ENCODE peak calls at places on chromosomes 1 and 21, in nine cellular contexts. One of them, this sample, is unnamed.

GRCh38 chr1:94532077-94532476 is 9.5 kb downstream of the F3 start:
- DNase-seq in putamen: no peak
- DNase-seq in NCI-H524: no peak
- DNase-seq in anterior cingulate cortex: no peak
- DNase-seq in MCF 10A: peak; percentile 52
- DNase-seq in brain microvascular endothelial cell: no peak
- DNase-seq in nephron progenitor cell: no peak
- DNase-seq in stimulated activated effector memory CD8-positive, alpha-beta T cell treated with anti-CD3 and anti-CD28 coated beads, Interleukin-12 subunit alpha, Interleukin-12 subunit beta, amount 100 ng/mL, for 72 hours: no peak
- DNase-seq in ELR: peak; percentile 60
- DNase-seq in this sample: no peak

GRCh38 chr21:42395302-42395701 is 550 bp downstream of the TMPRSS3 start:
- DNase-seq in stimulated activated effector memory CD8-positive, alpha-beta T cell treated with anti-CD3 and anti-CD28 coated beads, Interleukin-12 subunit alpha, Interleukin-12 subunit beta, amount 100 ng/mL, for 72 hours: no peak
- DNase-seq in anterior cingulate cortex: no peak
- DNase-seq in putamen: no peak
- DNase-seq in nephron progenitor cell: no peak
- DNase-seq in NCI-H524: no peak
- DNase-seq in MCF 10A: no peak
- DNase-seq in brain microvascular endothelial cell: no peak
- DNase-seq in ELR: no peak
- DNase-seq in this sample: no peak

GRCh38 chr1:9101510-9102146 is 27.3 kb downstream of the GPR157 start:
- DNase-seq in MCF 10A: peak; percentile 65
- DNase-seq in NCI-H524: peak; percentile 41
- DNase-seq in brain microvascular endothelial cell: peak; percentile 63
- DNase-seq in anterior cingulate cortex: no peak
- DNase-seq in putamen: no peak
- DNase-seq in nephron progenitor cell: peak; percentile 61
- DNase-seq in ELR: peak; percentile 72
- DNase-seq in stimulated activated effector memory CD8-positive, alpha-beta T cell treated with anti-CD3 and anti-CD28 coated beads, Interleukin-12 subunit alpha, Interleukin-12 subunit beta, amount 100 ng/mL, for 72 hours: no peak
- DNase-seq in this sample: no peak

GRCh38 chr21:17925000-17925610 is 105.9 kb upstream of the C21orf91 start:
- DNase-seq in brain microvascular endothelial cell: peak; percentile 47
- DNase-seq in MCF 10A: peak; percentile 84
- DNase-seq in NCI-H524: peak; percentile 66
- DNase-seq in ELR: peak; percentile 66
- DNase-seq in nephron progenitor cell: peak; percentile 56
- DNase-seq in anterior cingulate cortex: no peak
- DNase-seq in putamen: peak; percentile 34
- DNase-seq in stimulated activated effector memory CD8-positive, alpha-beta T cell treated with anti-CD3 and anti-CD28 coated beads, Interleukin-12 subunit alpha, Interleukin-12 subunit beta, amount 100 ng/mL, for 72 hours: peak; percentile 28
- DNase-seq in this sample: no peak

GRCh38 chr1:40673452-40673851 is 8.0 kb upstream of the RIMS3 start:
- DNase-seq in nephron progenitor cell: no peak
- DNase-seq in MCF 10A: no peak
- DNase-seq in putamen: no peak
- DNase-seq in anterior cingulate cortex: no peak
- DNase-seq in NCI-H524: no peak
- DNase-seq in ELR: peak; percentile 34
- DNase-seq in stimulated activated effector memory CD8-positive, alpha-beta T cell treated with anti-CD3 and anti-CD28 coated beads, Interleukin-12 subunit alpha, Interleukin-12 subunit beta, amount 100 ng/mL, for 72 hours: no peak
- DNase-seq in brain microvascular endothelial cell: no peak
- DNase-seq in this sample: no peak

GRCh38 chr1:27591622-27592021 is 12.3 kb downstream of the AHDC1 start:
- DNase-seq in MCF 10A: peak; percentile 30
- DNase-seq in NCI-H524: no peak
- DNase-seq in ELR: peak; percentile 36
- DNase-seq in brain microvascular endothelial cell: no peak
- DNase-seq in anterior cingulate cortex: no peak
- DNase-seq in stimulated activated effector memory CD8-positive, alpha-beta T cell treated with anti-CD3 and anti-CD28 coated beads, Interleukin-12 subunit alpha, Interleukin-12 subunit beta, amount 100 ng/mL, for 72 hours: no peak
- DNase-seq in nephron progenitor cell: no peak
- DNase-seq in putamen: no peak
- DNase-seq in this sample: no peak

GRCh38 chr1:236066828-236067386 is 2.0 kb upstream of the NID1 start:
- DNase-seq in nephron progenitor cell: no peak
- DNase-seq in putamen: no peak
- DNase-seq in anterior cingulate cortex: no peak
- DNase-seq in brain microvascular endothelial cell: no peak
- DNase-seq in ELR: no peak
- DNase-seq in NCI-H524: no peak
- DNase-seq in stimulated activated effector memory CD8-positive, alpha-beta T cell treated with anti-CD3 and anti-CD28 coated beads, Interleukin-12 subunit alpha, Interleukin-12 subunit beta, amount 100 ng/mL, for 72 hours: no peak
- DNase-seq in MCF 10A: no peak
- DNase-seq in this sample: peak; percentile 85

GRCh38 chr1:234926574-234927311 is 201.9 kb downstream of the TOMM20 start:
- DNase-seq in putamen: no peak
- DNase-seq in nephron progenitor cell: no peak
- DNase-seq in stimulated activated effector memory CD8-positive, alpha-beta T cell treated with anti-CD3 and anti-CD28 coated beads, Interleukin-12 subunit alpha, Interleukin-12 subunit beta, amount 100 ng/mL, for 72 hours: peak; percentile 36
- DNase-seq in brain microvascular endothelial cell: no peak
- DNase-seq in ELR: no peak
- DNase-seq in NCI-H524: no peak
- DNase-seq in anterior cingulate cortex: no peak
- DNase-seq in MCF 10A: no peak
- DNase-seq in this sample: no peak

GRCh38 chr1:19450811-19451564 is 34.4 kb downstream of the CAPZB start:
- DNase-seq in MCF 10A: peak; percentile 89
- DNase-seq in anterior cingulate cortex: no peak
- DNase-seq in stimulated activated effector memory CD8-positive, alpha-beta T cell treated with anti-CD3 and anti-CD28 coated beads, Interleukin-12 subunit alpha, Interleukin-12 subunit beta, amount 100 ng/mL, for 72 hours: no peak
- DNase-seq in NCI-H524: no peak
- DNase-seq in nephron progenitor cell: no peak
- DNase-seq in ELR: peak; percentile 94
- DNase-seq in putamen: no peak
- DNase-seq in brain microvascular endothelial cell: peak; percentile 92
- DNase-seq in this sample: no peak

GRCh38 chr1:104294259-104294658 is 544.6 kb downstream of the AMY1C start:
- DNase-seq in stimulated activated effector memory CD8-positive, alpha-beta T cell treated with anti-CD3 and anti-CD28 coated beads, Interleukin-12 subunit alpha, Interleukin-12 subunit beta, amount 100 ng/mL, for 72 hours: no peak
- DNase-seq in MCF 10A: no peak
- DNase-seq in putamen: no peak
- DNase-seq in NCI-H524: peak; percentile 38
- DNase-seq in ELR: no peak
- DNase-seq in brain microvascular endothelial cell: no peak
- DNase-seq in anterior cingulate cortex: no peak
- DNase-seq in nephron progenitor cell: no peak
- DNase-seq in this sample: no peak

GRCh38 chr1:19220991-19221390 is 10.9 kb upstream of the UBR4 start:
- DNase-seq in MCF 10A: no peak
- DNase-seq in anterior cingulate cortex: no peak
- DNase-seq in brain microvascular endothelial cell: no peak
- DNase-seq in stimulated activated effector memory CD8-positive, alpha-beta T cell treated with anti-CD3 and anti-CD28 coated beads, Interleukin-12 subunit alpha, Interleukin-12 subunit beta, amount 100 ng/mL, for 72 hours: no peak
- DNase-seq in ELR: no peak
- DNase-seq in NCI-H524: no peak
- DNase-seq in putamen: no peak
- DNase-seq in nephron progenitor cell: no peak
- DNase-seq in this sample: no peak

GRCh38 chr1:8026976-8027747 is 1.1 kb upstream of the ERRFI1 start:
- DNase-seq in brain microvascular endothelial cell: peak; percentile 73
- DNase-seq in MCF 10A: no peak
- DNase-seq in putamen: no peak
- DNase-seq in NCI-H524: no peak
- DNase-seq in anterior cingulate cortex: no peak
- DNase-seq in ELR: peak; percentile 52
- DNase-seq in nephron progenitor cell: peak; percentile 19
- DNase-seq in stimulated activated effector memory CD8-positive, alpha-beta T cell treated with anti-CD3 and anti-CD28 coated beads, Interleukin-12 subunit alpha, Interleukin-12 subunit beta, amount 100 ng/mL, for 72 hours: no peak
- DNase-seq in this sample: no peak

GRCh38 chr1:87766737-87767136 is 438.1 kb downstream of the LMO4 start:
- DNase-seq in putamen: no peak
- DNase-seq in anterior cingulate cortex: no peak
- DNase-seq in MCF 10A: peak; percentile 13
- DNase-seq in brain microvascular endothelial cell: no peak
- DNase-seq in NCI-H524: no peak
- DNase-seq in stimulated activated effector memory CD8-positive, alpha-beta T cell treated with anti-CD3 and anti-CD28 coated beads, Interleukin-12 subunit alpha, Interleukin-12 subunit beta, amount 100 ng/mL, for 72 hours: no peak
- DNase-seq in nephron progenitor cell: no peak
- DNase-seq in ELR: peak; percentile 17
- DNase-seq in this sample: no peak

GRCh38 chr1:22711071-22711470 is 432 bp downstream of the EPHB2 start:
- DNase-seq in anterior cingulate cortex: no peak
- DNase-seq in brain microvascular endothelial cell: no peak
- DNase-seq in NCI-H524: no peak
- DNase-seq in MCF 10A: no peak
- DNase-seq in stimulated activated effector memory CD8-positive, alpha-beta T cell treated with anti-CD3 and anti-CD28 coated beads, Interleukin-12 subunit alpha, Interleukin-12 subunit beta, amount 100 ng/mL, for 72 hours: no peak
- DNase-seq in ELR: peak; percentile 40
- DNase-seq in nephron progenitor cell: no peak
- DNase-seq in putamen: no peak
- DNase-seq in this sample: no peak

GRCh38 chr1:191255354-191256057 is 777.8 kb upstream of the BRINP3 start:
- DNase-seq in nephron progenitor cell: no peak
- DNase-seq in stimulated activated effector memory CD8-positive, alpha-beta T cell treated with anti-CD3 and anti-CD28 coated beads, Interleukin-12 subunit alpha, Interleukin-12 subunit beta, amount 100 ng/mL, for 72 hours: no peak
- DNase-seq in brain microvascular endothelial cell: no peak
- DNase-seq in ELR: no peak
- DNase-seq in anterior cingulate cortex: no peak
- DNase-seq in MCF 10A: no peak
- DNase-seq in NCI-H524: no peak
- DNase-seq in putamen: no peak
- DNase-seq in this sample: no peak

GRCh38 chr1:155007253-155007828 is 4.7 kb downstream of the ZBTB7B start:
- DNase-seq in NCI-H524: no peak
- DNase-seq in MCF 10A: no peak
- DNase-seq in ELR: no peak
- DNase-seq in stimulated activated effector memory CD8-positive, alpha-beta T cell treated with anti-CD3 and anti-CD28 coated beads, Interleukin-12 subunit alpha, Interleukin-12 subunit beta, amount 100 ng/mL, for 72 hours: no peak
- DNase-seq in anterior cingulate cortex: peak; percentile 32
- DNase-seq in brain microvascular endothelial cell: no peak
- DNase-seq in putamen: no peak
- DNase-seq in nephron progenitor cell: no peak
- DNase-seq in this sample: peak; percentile 88

GRCh38 chr1:174051956-174052355 is 29.8 kb upstream of the RC3H1 start:
- DNase-seq in brain microvascular endothelial cell: no peak
- DNase-seq in stimulated activated effector memory CD8-positive, alpha-beta T cell treated with anti-CD3 and anti-CD28 coated beads, Interleukin-12 subunit alpha, Interleukin-12 subunit beta, amount 100 ng/mL, for 72 hours: no peak
- DNase-seq in anterior cingulate cortex: peak; percentile 69
- DNase-seq in putamen: peak; percentile 92
- DNase-seq in MCF 10A: no peak
- DNase-seq in nephron progenitor cell: no peak
- DNase-seq in NCI-H524: no peak
- DNase-seq in ELR: no peak
- DNase-seq in this sample: no peak

GRCh38 chr1:114236517-114236916 is 82.8 kb upstream of the SYT6 start:
- DNase-seq in brain microvascular endothelial cell: no peak
- DNase-seq in stimulated activated effector memory CD8-positive, alpha-beta T cell treated with anti-CD3 and anti-CD28 coated beads, Interleukin-12 subunit alpha, Interleukin-12 subunit beta, amount 100 ng/mL, for 72 hours: no peak
- DNase-seq in putamen: no peak
- DNase-seq in NCI-H524: no peak
- DNase-seq in MCF 10A: no peak
- DNase-seq in anterior cingulate cortex: no peak
- DNase-seq in nephron progenitor cell: no peak
- DNase-seq in ELR: no peak
- DNase-seq in this sample: no peak

GRCh38 chr1:159826436-159827101 is at the start of gene SLAMF8:
- DNase-seq in brain microvascular endothelial cell: no peak
- DNase-seq in nephron progenitor cell: no peak
- DNase-seq in anterior cingulate cortex: no peak
- DNase-seq in MCF 10A: no peak
- DNase-seq in ELR: no peak
- DNase-seq in putamen: peak; percentile 13
- DNase-seq in stimulated activated effector memory CD8-positive, alpha-beta T cell treated with anti-CD3 and anti-CD28 coated beads, Interleukin-12 subunit alpha, Interleukin-12 subunit beta, amount 100 ng/mL, for 72 hours: peak; percentile 38
- DNase-seq in NCI-H524: no peak
- DNase-seq in this sample: no peak

GRCh38 chr1:119442756-119443155 is 27.8 kb downstream of the HSD3B2 start:
- DNase-seq in stimulated activated effector memory CD8-positive, alpha-beta T cell treated with anti-CD3 and anti-CD28 coated beads, Interleukin-12 subunit alpha, Interleukin-12 subunit beta, amount 100 ng/mL, for 72 hours: no peak
- DNase-seq in NCI-H524: no peak
- DNase-seq in MCF 10A: no peak
- DNase-seq in putamen: no peak
- DNase-seq in nephron progenitor cell: no peak
- DNase-seq in brain microvascular endothelial cell: no peak
- DNase-seq in anterior cingulate cortex: no peak
- DNase-seq in ELR: no peak
- DNase-seq in this sample: no peak

GRCh38 chr1:192937128-192937527 is 122.0 kb downstream of the UCHL5 start:
- DNase-seq in stimulated activated effector memory CD8-positive, alpha-beta T cell treated with anti-CD3 and anti-CD28 coated beads, Interleukin-12 subunit alpha, Interleukin-12 subunit beta, amount 100 ng/mL, for 72 hours: no peak
- DNase-seq in brain microvascular endothelial cell: no peak
- DNase-seq in ELR: no peak
- DNase-seq in putamen: no peak
- DNase-seq in NCI-H524: no peak
- DNase-seq in anterior cingulate cortex: no peak
- DNase-seq in nephron progenitor cell: no peak
- DNase-seq in MCF 10A: no peak
- DNase-seq in this sample: no peak

GRCh38 chr1:56522680-56523079 is 56.7 kb downstream of the PLPP3 start:
- DNase-seq in brain microvascular endothelial cell: no peak
- DNase-seq in stimulated activated effector memory CD8-positive, alpha-beta T cell treated with anti-CD3 and anti-CD28 coated beads, Interleukin-12 subunit alpha, Interleukin-12 subunit beta, amount 100 ng/mL, for 72 hours: no peak
- DNase-seq in putamen: no peak
- DNase-seq in nephron progenitor cell: no peak
- DNase-seq in ELR: no peak
- DNase-seq in anterior cingulate cortex: no peak
- DNase-seq in NCI-H524: no peak
- DNase-seq in MCF 10A: no peak
- DNase-seq in this sample: peak; percentile 67

GRCh38 chr1:214445201-214445600 is 106.2 kb downstream of the PTPN14 start:
- DNase-seq in stimulated activated effector memory CD8-positive, alpha-beta T cell treated with anti-CD3 and anti-CD28 coated beads, Interleukin-12 subunit alpha, Interleukin-12 subunit beta, amount 100 ng/mL, for 72 hours: no peak
- DNase-seq in brain microvascular endothelial cell: no peak
- DNase-seq in nephron progenitor cell: no peak
- DNase-seq in MCF 10A: no peak
- DNase-seq in ELR: peak; percentile 50
- DNase-seq in anterior cingulate cortex: no peak
- DNase-seq in putamen: no peak
- DNase-seq in NCI-H524: no peak
- DNase-seq in this sample: no peak

GRCh38 chr1:57112148-57112547 is 146.3 kb upstream of the C8B start:
- DNase-seq in brain microvascular endothelial cell: no peak
- DNase-seq in nephron progenitor cell: no peak
- DNase-seq in putamen: no peak
- DNase-seq in anterior cingulate cortex: no peak
- DNase-seq in MCF 10A: no peak
- DNase-seq in stimulated activated effector memory CD8-positive, alpha-beta T cell treated with anti-CD3 and anti-CD28 coated beads, Interleukin-12 subunit alpha, Interleukin-12 subunit beta, amount 100 ng/mL, for 72 hours: no peak
- DNase-seq in ELR: no peak
- DNase-seq in NCI-H524: no peak
- DNase-seq in this sample: no peak

GRCh38 chr1:78068681-78069283 is 23.0 kb downstream of the GIPC2 start:
- DNase-seq in MCF 10A: no peak
- DNase-seq in stimulated activated effector memory CD8-positive, alpha-beta T cell treated with anti-CD3 and anti-CD28 coated beads, Interleukin-12 subunit alpha, Interleukin-12 subunit beta, amount 100 ng/mL, for 72 hours: no peak
- DNase-seq in NCI-H524: no peak
- DNase-seq in nephron progenitor cell: no peak
- DNase-seq in brain microvascular endothelial cell: no peak
- DNase-seq in anterior cingulate cortex: no peak
- DNase-seq in putamen: no peak
- DNase-seq in ELR: no peak
- DNase-seq in this sample: no peak

GRCh38 chr21:36437745-36438128 is 42.2 kb downstream of the CLDN14 start:
- DNase-seq in ELR: peak; percentile 74
- DNase-seq in anterior cingulate cortex: no peak
- DNase-seq in MCF 10A: no peak
- DNase-seq in NCI-H524: no peak
- DNase-seq in putamen: no peak
- DNase-seq in nephron progenitor cell: no peak
- DNase-seq in stimulated activated effector memory CD8-positive, alpha-beta T cell treated with anti-CD3 and anti-CD28 coated beads, Interleukin-12 subunit alpha, Interleukin-12 subunit beta, amount 100 ng/mL, for 72 hours: no peak
- DNase-seq in brain microvascular endothelial cell: peak; percentile 97
- DNase-seq in this sample: no peak

GRCh38 chr1:6329392-6329791 is 64.2 kb downstream of the ACOT7 start:
- DNase-seq in nephron progenitor cell: no peak
- DNase-seq in MCF 10A: no peak
- DNase-seq in stimulated activated effector memory CD8-positive, alpha-beta T cell treated with anti-CD3 and anti-CD28 coated beads, Interleukin-12 subunit alpha, Interleukin-12 subunit beta, amount 100 ng/mL, for 72 hours: no peak
- DNase-seq in NCI-H524: no peak
- DNase-seq in putamen: no peak
- DNase-seq in anterior cingulate cortex: no peak
- DNase-seq in brain microvascular endothelial cell: no peak
- DNase-seq in ELR: no peak
- DNase-seq in this sample: no peak

GRCh38 chr21:41712201-41712600 is 54.7 kb downstream of the RIPK4 start:
- DNase-seq in ELR: no peak
- DNase-seq in anterior cingulate cortex: no peak
- DNase-seq in NCI-H524: no peak
- DNase-seq in MCF 10A: no peak
- DNase-seq in nephron progenitor cell: peak; percentile 34
- DNase-seq in putamen: no peak
- DNase-seq in stimulated activated effector memory CD8-positive, alpha-beta T cell treated with anti-CD3 and anti-CD28 coated beads, Interleukin-12 subunit alpha, Interleukin-12 subunit beta, amount 100 ng/mL, for 72 hours: no peak
- DNase-seq in brain microvascular endothelial cell: no peak
- DNase-seq in this sample: peak; percentile 17

GRCh38 chr21:31866077-31866511 is 6.7 kb upstream of the HUNK start:
- DNase-seq in stimulated activated effector memory CD8-positive, alpha-beta T cell treated with anti-CD3 and anti-CD28 coated beads, Interleukin-12 subunit alpha, Interleukin-12 subunit beta, amount 100 ng/mL, for 72 hours: peak; percentile 56
- DNase-seq in putamen: peak; percentile 68
- DNase-seq in NCI-H524: peak; percentile 93
- DNase-seq in ELR: peak; percentile 57
- DNase-seq in nephron progenitor cell: peak; percentile 93
- DNase-seq in anterior cingulate cortex: peak; percentile 79
- DNase-seq in MCF 10A: peak; percentile 81
- DNase-seq in brain microvascular endothelial cell: peak; percentile 53
- DNase-seq in this sample: peak; percentile 89

GRCh38 chr1:198498881-198499280 is 41.6 kb downstream of the ATP6V1G3 start:
- DNase-seq in ELR: no peak
- DNase-seq in nephron progenitor cell: no peak
- DNase-seq in putamen: no peak
- DNase-seq in NCI-H524: no peak
- DNase-seq in stimulated activated effector memory CD8-positive, alpha-beta T cell treated with anti-CD3 and anti-CD28 coated beads, Interleukin-12 subunit alpha, Interleukin-12 subunit beta, amount 100 ng/mL, for 72 hours: no peak
- DNase-seq in brain microvascular endothelial cell: no peak
- DNase-seq in MCF 10A: peak; percentile 33
- DNase-seq in anterior cingulate cortex: no peak
- DNase-seq in this sample: no peak

GRCh38 chr1:197440730-197441129 is 172.7 kb downstream of the CRB1 start:
- DNase-seq in ELR: no peak
- DNase-seq in NCI-H524: no peak
- DNase-seq in MCF 10A: peak; percentile 18
- DNase-seq in anterior cingulate cortex: no peak
- DNase-seq in brain microvascular endothelial cell: peak; percentile 5
- DNase-seq in stimulated activated effector memory CD8-positive, alpha-beta T cell treated with anti-CD3 and anti-CD28 coated beads, Interleukin-12 subunit alpha, Interleukin-12 subunit beta, amount 100 ng/mL, for 72 hours: no peak
- DNase-seq in nephron progenitor cell: no peak
- DNase-seq in putamen: no peak
- DNase-seq in this sample: no peak